ENCODE peak calls at places on chromosomes 2 and 18, in ten cellular contexts. X is transverse colon; P is OCI-LY7; V is CD8-positive, alpha-beta T cell; K is CD4-positive, alpha-beta memory T cell; A is adrenal gland; L is iPS DF 6.9; Z is MM.1S; I is cardiac muscle cell; S is GM23248. B is an unnamed sample.
A peak's percentile ranks its signal among the peaks of the same experiment; 100 is the strongest.

GRCh38 chr2:7189106-7189505 is 271.9 kb downstream of the RNF144A start:
- DNase-seq in I (no peak), Z (no peak), S (no peak), P (no peak), K (no peak), L (no peak), A (no peak), X (no peak), V (no peak), B (no peak)

GRCh38 chr2:197498937-197499593 is 575 bp downstream of the HSPD1 start:
- DNase-seq in P (peak; percentile 84), V (peak; percentile 63), S (peak; percentile 83), K (peak; percentile 46), L (no peak), X (peak; percentile 76), I (peak; percentile 84), A (peak; percentile 72), Z (peak; percentile 62), B (peak; percentile 44)

GRCh38 chr2:38164881-38165280 is 88.9 kb upstream of the CYP1B1 start:
- DNase-seq in A (no peak), P (no peak), S (no peak), K (no peak), V (no peak), L (no peak), Z (no peak), X (no peak), I (no peak), B (no peak)

GRCh38 chr2:223759569-223760430 is 77.6 kb downstream of the AP1S3 start:
- DNase-seq in A (no peak), Z (no peak), L (no peak), X (no peak), I (no peak), P (no peak), S (peak; percentile 57), V (no peak), K (no peak), B (no peak)

GRCh38 chr2:1591461-1591770 is 152.9 kb downstream of the PXDN start:
- DNase-seq in I (no peak), L (no peak), S (no peak), A (no peak), Z (no peak), V (no peak), X (no peak), K (no peak), P (no peak), B (no peak)

GRCh38 chr2:223586261-223586660 is 15.9 kb downstream of the SCG2 start:
- DNase-seq in I (no peak), A (no peak), V (no peak), X (no peak), L (no peak), K (no peak), P (no peak), S (peak; percentile 89), Z (no peak), B (no peak)

GRCh38 chr2:135573620-135574019 is 42.3 kb downstream of the R3HDM1 start:
- DNase-seq in K (no peak), P (no peak), A (no peak), S (no peak), I (no peak), X (no peak), L (no peak), V (no peak), Z (no peak), B (no peak)

GRCh38 chr2:216691210-216691741 is 4.1 kb downstream of the IGFBP5 start:
- DNase-seq in L (no peak), P (no peak), Z (peak; percentile 19), K (no peak), V (no peak), S (peak; percentile 81), X (peak; percentile 65), A (peak; percentile 52), I (peak; percentile 91), B (no peak)

DNA sequence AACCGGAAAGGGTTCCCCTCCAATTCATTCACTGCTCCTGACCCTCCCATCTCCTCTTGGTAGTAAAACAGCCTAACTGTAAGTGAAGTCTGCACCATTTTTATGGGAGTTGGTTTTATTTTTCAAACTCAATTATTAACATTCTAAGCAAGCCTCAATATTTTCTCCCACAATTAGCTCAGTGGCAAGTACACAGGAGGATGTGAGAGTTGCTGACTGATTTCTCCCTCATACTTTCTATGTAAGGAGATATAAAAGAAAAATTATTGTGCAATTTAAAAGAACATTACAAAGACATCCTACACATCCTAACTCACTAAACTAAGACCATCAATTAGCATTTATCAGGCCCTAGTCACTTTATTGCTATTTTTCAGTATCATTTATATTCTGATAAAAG is 73.9 kb downstream of the PIAS2 start:
- DNase-seq in Z (no peak), S (no peak), X (no peak), A (no peak), K (no peak), P (no peak), I (no peak), V (no peak), L (no peak), B (no peak)
- H3K27ac ChIP-seq in Z (no peak overlapping the region), S (no peak overlapping the region), X (no peak overlapping the region), A (no peak overlapping the region), K (no peak overlapping the region), P (no peak overlapping the region), I (no peak overlapping the region), V (no peak overlapping the region), L (no peak overlapping the region), B (no peak overlapping the region)

GRCh38 chr2:172100080-172101007 is 2.4 kb downstream of the DLX2 start:
- DNase-seq in L (no peak), Z (no peak), P (no peak), X (no peak), S (peak; percentile 68), A (no peak), V (no peak), K (peak; percentile 27), I (no peak), B (no peak)

GRCh38 chr2:172098287-172098649 is 4.4 kb downstream of the DLX2 start:
- DNase-seq in P (no peak), X (no peak), I (no peak), S (peak; percentile 38), A (no peak), Z (no peak), V (no peak), K (peak; percentile 17), L (no peak), B (no peak)

GRCh38 chr2:172098650-172099471 is 3.8 kb downstream of the DLX2 start:
- DNase-seq in V (no peak), Z (no peak), I (peak; percentile 67), L (no peak), P (no peak), X (peak; percentile 34), A (no peak), S (peak; percentile 95), K (peak; percentile 27), B (peak; percentile 36)

GRCh38 chr2:172101008-172101706 is 1.5 kb downstream of the DLX2 start:
- DNase-seq in S (peak; percentile 70), A (no peak), V (no peak), K (peak; percentile 40), X (no peak), L (no peak), I (no peak), Z (no peak), P (no peak), B (no peak)

DNA sequence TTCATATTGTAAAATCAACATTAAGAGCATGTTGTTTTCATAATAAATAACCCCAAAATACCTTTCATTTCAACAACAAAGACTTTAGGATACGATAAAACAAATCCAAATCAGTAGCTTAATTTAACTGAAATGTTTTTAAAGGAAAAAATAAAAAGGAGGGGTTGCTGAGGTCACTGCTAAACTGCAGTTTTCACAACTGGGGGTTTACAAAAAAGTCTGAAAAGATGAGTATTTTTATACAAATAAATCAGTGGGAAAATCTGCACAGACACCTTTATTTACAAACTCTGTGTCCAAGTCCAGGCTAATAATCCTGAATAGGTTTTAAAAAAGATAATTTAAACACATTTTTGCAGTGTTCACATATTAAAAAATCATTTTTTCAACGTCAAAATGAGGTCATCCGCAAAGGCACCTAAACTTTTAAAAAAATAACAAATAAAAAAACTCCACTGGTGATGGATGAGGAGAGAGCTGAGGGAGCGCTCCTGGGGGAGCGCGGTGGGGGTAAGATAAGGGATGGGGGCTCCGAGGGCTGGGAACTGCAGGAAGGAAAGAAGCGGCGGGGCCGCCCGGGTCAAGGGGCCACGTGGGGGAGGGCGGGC is 3.1 kb downstream of the DLX2 start:
- DNase-seq in Z (no peak), S (peak; percentile 40), I (no peak), A (no peak), V (no peak), K (no peak), L (no peak), X (no peak), P (no peak), B (no peak)
- H3K4me1 ChIP-seq in Z (peaks cover 10% of the 10 kb centered on the region), S (peaks cover 37% of the 10 kb centered on the region), I (peaks cover 28% of the 10 kb centered on the region), A (peaks cover 37% of the 10 kb centered on the region), V (peaks cover 96% of the 10 kb centered on the region), K (peaks cover 95% of the 10 kb centered on the region), L (peaks cover 5% of the 10 kb centered on the region), X (peaks cover 73% of the 10 kb centered on the region), P (peaks cover 4% of the 10 kb centered on the region), B (peaks cover 85% of the 10 kb centered on the region)

GRCh38 chr2:105100064-105100840 is 62.4 kb downstream of the MRPS9 start:
- DNase-seq in X (no peak), A (no peak), S (no peak), Z (peak; percentile 85), K (no peak), I (no peak), L (no peak), P (peak; percentile 11), V (no peak), B (no peak)

GRCh38 chr2:105102963-105103421 is 65.1 kb downstream of the MRPS9 start:
- DNase-seq in X (no peak), K (no peak), Z (no peak), S (peak; percentile 55), A (no peak), L (peak; percentile 87), I (peak; percentile 85), V (no peak), P (no peak), B (no peak)

GRCh38 chr2:105104208-105104731 is 66.4 kb downstream of the MRPS9 start:
- DNase-seq in P (no peak), I (no peak), A (no peak), L (no peak), Z (no peak), S (peak; percentile 33), X (no peak), K (no peak), V (no peak), B (no peak)

GRCh38 chr2:105103481-105103880 is 65.6 kb downstream of the MRPS9 start:
- DNase-seq in L (no peak), Z (no peak), I (no peak), S (no peak), K (no peak), X (no peak), P (no peak), V (no peak), A (no peak), B (no peak)

GRCh38 chr2:105102001-105102400 is 64.1 kb downstream of the MRPS9 start:
- DNase-seq in K (no peak), P (no peak), Z (no peak), S (no peak), X (no peak), V (no peak), L (no peak), A (no peak), I (no peak), B (no peak)
- H3K27ac ChIP-seq in K (no peak overlapping the region), P (no peak overlapping the region), Z (no peak overlapping the region), S (no peak overlapping the region), X (no peak overlapping the region), V (no peak overlapping the region), L (no peak overlapping the region), A (no peak overlapping the region), I (peak overlapping the region; percentile 36), B (no peak overlapping the region)

GRCh38 chr2:98948956-98949739 is 13.1 kb upstream of the CRACDL start:
- DNase-seq in V (no peak), K (no peak), Z (no peak), L (no peak), I (no peak), A (peak; percentile 37), P (no peak), S (no peak), X (no peak), B (no peak)

DNA sequence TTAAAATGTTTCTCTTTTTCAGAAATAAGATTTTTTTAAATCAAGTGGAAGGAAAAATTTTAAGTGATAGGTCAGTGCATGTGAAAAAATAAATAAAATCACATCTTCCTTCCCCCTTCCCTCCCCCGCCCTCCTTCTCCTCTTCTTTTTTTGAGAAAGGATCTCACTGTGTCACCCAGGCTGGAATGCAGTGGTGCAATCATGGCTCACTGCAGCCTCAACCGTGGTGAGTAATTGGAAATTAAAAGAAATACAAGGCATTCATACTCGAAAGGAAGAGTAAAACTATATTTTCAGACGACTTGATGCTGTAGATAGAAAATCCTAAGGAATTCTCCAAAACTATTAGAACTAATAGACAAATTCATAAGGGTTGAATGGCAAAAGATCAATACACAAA is 16.9 kb upstream of the CRACDL start:
- DNase-seq in P (no peak), S (peak; percentile 72), K (no peak), X (no peak), Z (no peak), A (no peak), L (no peak), I (no peak), V (no peak), B (no peak)
- H3K4me1 ChIP-seq in P (no peaks in the 10 kb centered on the region), S (peaks cover 10% of the 10 kb centered on the region), K (no peaks in the 10 kb centered on the region), X (no peaks in the 10 kb centered on the region), Z (no peaks in the 10 kb centered on the region), A (no peaks in the 10 kb centered on the region), L (no peaks in the 10 kb centered on the region), I (no peaks in the 10 kb centered on the region), V (no peaks in the 10 kb centered on the region), B (no peaks in the 10 kb centered on the region)

B was measured in CD8-positive, alpha-beta memory T cell.